ENCODE peak calls at places on chromosomes 6 and 20, in four cellular contexts. D, Q, V and I are unnamed samples.

GRCh38 chr6:56866917-56867522 is 87.9 kb upstream of the BEND6 start:
- DNase-seq in D (peak), Q (no peak), V (no peak), I (no peak)

GRCh38 chr6:152268846-152269442 is 368.2 kb downstream of the SYNE1 start:
- DNase-seq in D (peak), Q (no peak), V (no peak), I (no peak)

GRCh38 chr6:137230547-137230946 is 11.4 kb upstream of the IFNGR1 start:
- DNase-seq in D (no peak), Q (no peak), V (no peak), I (no peak)

GRCh38 chr20:1327241-1327653 is 1.7 kb downstream of the SDCBP2 start:
- DNase-seq in D (peak), Q (no peak), V (no peak), I (no peak)

GRCh38 chr20:6783752-6784725 is 16.6 kb downstream of the BMP2 start:
- DNase-seq in D (peak), Q (no peak), V (no peak), I (no peak)

GRCh38 chr6:43575105-43575771 is 600 bp downstream of the XPO5 start:
- DNase-seq in D (peak), Q (no peak), V (no peak), I (no peak)

GRCh38 chr6:16372029-16372776 is 133.8 kb downstream of the GMPR start:
- DNase-seq in D (no peak), Q (no peak), V (no peak), I (no peak)

GRCh38 chr6:166633732-166634535 is 6.9 kb upstream of the RPS6KA2 start:
- DNase-seq in D (no peak), Q (no peak), V (no peak), I (no peak)

GRCh38 chr6:149723771-149724417 is 6.0 kb upstream of the LATS1 start:
- DNase-seq in D (peak), Q (peak), V (peak), I (no peak)

GRCh38 chr20:35269055-35269781 is 8.7 kb downstream of the MMP24OS start:
- DNase-seq in D (peak), Q (no peak), V (peak), I (no peak)

GRCh38 chr6:124927806-124928205 is 34.4 kb upstream of the RNF217 start:
- DNase-seq in D (peak), Q (no peak), V (no peak), I (no peak)

GRCh38 chr6:148965287-148965686 is 218.5 kb downstream of the UST start:
- DNase-seq in D (no peak), Q (no peak), V (no peak), I (no peak)

GRCh38 chr20:35601021-35601973 is 14.3 kb upstream of the SPAG4 start:
- DNase-seq in D (peak), Q (peak), V (peak), I (peak)

GRCh38 chr6:74899416-74899815 is 306.4 kb downstream of the COL12A1 start:
- DNase-seq in D (peak), Q (no peak), V (no peak), I (no peak)